ENCODE peak calls at places on chromosomes 1 and 21, in four cellular contexts. S is transverse colon, G is fibroblast of lung, W is ascending aorta. Y is an unnamed sample. For H3K27me3, the result is how much of the 10 kb centered on the place peaks cover.

GRCh38 chr1:146039844-146040194 is 18.3 kb upstream of the HJV start:
- DNase-seq in W (no peak), G (no peak), S (no peak), Y (no peak)

GRCh38 chr1:19007491-19008441 is 51.3 kb upstream of the IFFO2 start:
- DNase-seq in S (no peak), W (no peak), G (no peak), Y (no peak)

GRCh38 chr1:115515270-115515669 is 126.5 kb upstream of the VANGL1 start:
- DNase-seq in W (no peak), S (no peak), G (no peak), Y (no peak)

GRCh38 chr1:27508139-27508665 is 18.2 kb upstream of the WASF2 start:
- DNase-seq in W (no peak), S (no peak), G (no peak), Y (no peak)

GRCh38 chr1:117753652-117754051 is 147.8 kb downstream of the TENT5C start:
- DNase-seq in W (no peak), S (no peak), G (peak), Y (no peak)

GRCh38 chr1:38941527-38942019 is at the start of gene RHBDL2:
- DNase-seq in W (no peak), G (peak), S (peak), Y (no peak)

GRCh38 chr1:25641931-25642611 is 25.5 kb downstream of the MAN1C1 start:
- DNase-seq in S (no peak), W (no peak), G (peak), Y (no peak)

GRCh38 chr1:4482526-4482925 is 171.9 kb upstream of the AJAP1 start:
- DNase-seq in S (no peak), G (no peak), W (no peak), Y (no peak)

GRCh38 chr1:224106568-224107281 is 7.2 kb upstream of the FBXO28 start:
- DNase-seq in S (peak), W (no peak), G (peak), Y (no peak)

GRCh38 chr1:193479187-193479586 is 292.8 kb upstream of the B3GALT2 start:
- DNase-seq in W (peak), S (peak), G (no peak), Y (no peak)

GRCh38 chr1:247360991-247361721 is 29.5 kb upstream of the ZNF496 start:
- DNase-seq in S (peak), G (no peak), W (no peak), Y (no peak)

GRCh38 chr1:46133181-46133658 is 791 bp upstream of the PIK3R3 start:
- DNase-seq in G (no peak), W (no peak), S (no peak), Y (no peak)

GRCh38 chr1:47225430-47226100 is 6.5 kb downstream of the TAL1 start:
- DNase-seq in S (no peak), G (no peak), W (no peak), Y (no peak)

GRCh38 chr1:184050631-184051030 is 899 bp upstream of the TSEN15 start:
- DNase-seq in G (peak), W (no peak), S (no peak), Y (no peak)

GRCh38 chr1:204350857-204351573 is 8.7 kb downstream of the PLEKHA6 start:
- DNase-seq in G (peak), S (peak), W (no peak), Y (no peak)

GRCh38 chr1:54825696-54826095 is 24.6 kb upstream of the TTC22 start:
- DNase-seq in W (no peak), S (no peak), G (no peak), Y (no peak)

GRCh38 chr1:176754663-176755062 is 291.7 kb downstream of the PAPPA2 start:
- DNase-seq in W (no peak), S (no peak), G (no peak), Y (no peak)

GRCh38 chr1:216238844-216239243 is 184.4 kb downstream of the USH2A start:
- DNase-seq in W (no peak), G (no peak), S (no peak), Y (no peak)

GRCh38 chr1:31397360-31398095 is 15.5 kb upstream of the SERINC2 start:
- DNase-seq in G (no peak), W (no peak), S (no peak), Y (no peak)

GRCh38 chr1:226912587-226913176 is 27.4 kb upstream of the COQ8A start:
- DNase-seq in G (peak), S (peak), W (no peak), Y (no peak)

GRCh38 chr1:56526571-56527174 is 52.7 kb downstream of the PLPP3 start:
- DNase-seq in S (peak), G (no peak), W (no peak), Y (no peak)

GRCh38 chr1:214476958-214477870 is 74.2 kb downstream of the PTPN14 start:
- DNase-seq in G (peak), S (no peak), W (no peak), Y (no peak)

GRCh38 chr21:45876381-45877159 is 105.0 kb upstream of the COL6A1 start:
- DNase-seq in W (no peak), G (peak), S (no peak), Y (no peak)

GRCh38 chr1:172398193-172398592 is 22.3 kb upstream of the C1orf105 start:
- DNase-seq in G (peak), W (no peak), S (no peak), Y (no peak)

GRCh38 chr1:63322944-63323865 is 838 bp downstream of the FOXD3 start:
- DNase-seq in W (no peak), G (peak), S (peak), Y (no peak)
- TF ChIP-seq CTCF in W (no peak), G (no peak), S (no peak), Y (no peak)

GRCh38 chr1:159442428-159442827 is 2.9 kb downstream of the OR10J1 start:
- DNase-seq in S (no peak), G (no peak), W (no peak), Y (no peak)
- H3K27me3 ChIP-seq in S (under half), G (under half), W (under half), Y (under half)

GRCh38 chr1:168093616-168094015 is 43.1 kb downstream of the GPR161 start:
- DNase-seq in S (no peak), W (no peak), G (no peak), Y (no peak)

GRCh38 chr1:168091720-168092119 is 45.0 kb downstream of the GPR161 start:
- DNase-seq in S (no peak), G (no peak), W (no peak), Y (no peak)

GRCh38 chr1:168091063-168091462 is 45.7 kb downstream of the GPR161 start:
- DNase-seq in W (no peak), G (no peak), S (no peak), Y (no peak)

GRCh38 chr1:168092151-168092550 is 44.6 kb downstream of the GPR161 start:
- DNase-seq in W (no peak), G (no peak), S (no peak), Y (no peak)

GRCh38 chr1:168092566-168093355 is 44.0 kb downstream of the GPR161 start:
- DNase-seq in G (peak), S (no peak), W (no peak), Y (no peak)
- TF ChIP-seq CTCF in G (peak), S (no peak), W (no peak), Y (peak)

DNA sequence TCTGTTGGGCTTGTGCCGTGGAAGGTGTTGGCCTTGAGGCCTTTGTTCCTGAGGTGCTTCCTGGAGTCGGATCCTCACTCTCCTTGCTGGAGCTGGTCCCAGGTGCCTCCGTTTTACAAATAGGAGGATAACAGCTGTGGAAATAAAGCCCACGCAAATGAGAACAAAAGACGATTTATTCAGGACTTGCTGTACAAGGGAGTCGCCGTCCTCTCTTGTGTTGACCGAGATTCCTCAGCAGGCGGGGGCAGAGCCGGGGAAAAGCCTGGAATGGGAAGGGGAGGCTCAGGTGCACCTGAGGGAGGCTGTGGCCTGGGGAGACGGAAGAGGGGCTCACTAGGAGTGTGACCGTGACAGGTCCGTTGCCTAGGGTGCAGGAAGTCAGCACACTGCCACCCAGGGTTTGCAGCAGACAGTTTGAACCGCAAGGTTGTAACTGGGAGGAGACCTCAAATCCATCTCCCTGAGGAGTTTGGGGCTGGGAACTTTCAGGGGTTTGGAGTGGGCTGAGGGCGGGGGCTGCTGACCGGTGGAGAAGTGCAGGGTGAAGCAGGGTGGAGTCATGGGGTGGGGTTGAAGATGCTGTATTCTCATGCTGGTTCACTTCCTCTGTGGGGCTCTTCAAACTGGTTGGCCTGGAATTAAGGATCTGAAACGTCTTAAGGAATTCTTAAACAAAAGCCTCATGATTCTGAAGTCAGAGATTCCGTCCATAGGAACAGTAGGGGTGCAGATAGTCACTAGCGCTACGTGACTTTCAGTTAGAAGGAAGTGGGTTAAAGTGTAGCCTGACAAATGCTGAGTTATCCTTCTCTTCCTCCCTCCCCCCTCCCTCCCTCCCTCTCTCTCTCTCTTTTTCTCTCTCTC is 2.6 kb upstream of the CSTB start:
- DNase-seq in S (no peak), G (peak), W (no peak), Y (no peak)
- H3K27me3 ChIP-seq in S (under half), G (under half), W (under half), Y (under half)

GRCh38 chr1:205791568-205792180 is 16.4 kb upstream of the RAB29 start:
- DNase-seq in W (no peak), G (peak), S (peak), Y (no peak)
- TF ChIP-seq CTCF in W (peak), G (peak), S (peak), Y (peak)

GRCh38 chr1:32541064-32541566 is 1.9 kb downstream of the ZBTB8A start:
- DNase-seq in W (no peak), G (no peak), S (no peak), Y (no peak)
- H3K27me3 ChIP-seq in W (under half), G (under half), S (under half), Y (under half)

GRCh38 chr1:232467073-232467760 is 162.7 kb downstream of the SIPA1L2 start:
- DNase-seq in G (no peak), W (no peak), S (no peak), Y (no peak)
- TF ChIP-seq CTCF in G (no peak), W (no peak), S (no peak), Y (no peak)

DNA sequence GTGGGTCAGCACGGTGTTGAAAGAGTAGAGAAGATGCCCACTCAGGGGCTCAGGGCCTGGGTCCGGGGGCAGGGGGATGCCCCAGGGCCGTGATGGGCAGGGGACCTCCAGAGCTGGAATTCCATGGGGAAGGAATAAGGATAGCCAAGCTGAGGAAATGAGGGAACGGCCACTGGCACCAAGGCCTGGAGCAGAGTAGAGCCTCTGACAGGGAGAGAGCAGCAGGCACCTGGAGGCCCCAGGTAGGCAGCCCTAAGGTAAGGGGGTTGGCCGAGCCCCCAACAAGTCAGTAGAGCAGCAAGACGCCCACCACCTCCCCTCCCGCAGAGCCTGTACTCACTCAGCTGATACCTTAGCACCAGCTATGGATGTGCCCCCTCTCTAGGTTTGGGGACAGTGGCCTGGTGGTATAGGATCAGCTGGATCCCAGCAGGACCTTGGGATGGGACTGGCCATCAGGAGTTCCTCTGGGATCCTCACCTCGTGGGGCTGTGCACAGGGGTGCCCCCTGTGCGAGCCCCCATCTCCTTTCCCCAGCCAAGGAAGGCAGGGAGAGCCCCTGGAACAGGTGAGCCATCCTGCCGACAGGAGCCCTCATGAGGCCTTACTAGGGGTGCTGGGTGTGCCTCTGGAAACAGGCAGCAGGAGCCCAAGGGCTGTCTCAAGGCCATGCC is 21.0 kb upstream of the ARF1 start:
- DNase-seq in G (no peak), W (no peak), S (no peak), Y (no peak)
- H3K27me3 ChIP-seq in G (under half), W (under half), S (half or more), Y (under half)

Y was measured in thoracic aorta.